ENCODE peak calls at places on chromosome 17, in nine cellular contexts. V is tibial nerve, I is A549, A is HepG2, O is stomach, N is ovary, J is transverse colon, C is H1, Z is suprapubic skin. X is an unnamed sample.

GRCh38 chr17:75856062-75856681 is 1.0 kb upstream of the WBP2 start:
- DNase-seq in V (peak), I (peak), A (peak), O (peak), N (no peak), J (peak), C (no peak), Z (no peak), X (no peak)

GRCh38 chr17:20992416-20992815 is 50.4 kb downstream of the USP22 start:
- DNase-seq in V (no peak), I (no peak), A (no peak), O (no peak), N (no peak), J (no peak), C (no peak), Z (peak), X (peak)

GRCh38 chr17:44628234-44629188 is 27.8 kb upstream of the MEIOC start:
- DNase-seq in V (peak), I (no peak), A (peak), O (no peak), N (no peak), J (no peak), C (peak), Z (no peak), X (no peak)

GRCh38 chr17:38658741-38659345 is 15.9 kb downstream of the EPOP start:
- DNase-seq in V (no peak), I (no peak), A (no peak), O (no peak), N (no peak), J (no peak), C (no peak), Z (no peak), X (no peak)

GRCh38 chr17:79861371-79862216 is 22.4 kb upstream of the CBX4 start:
- DNase-seq in V (no peak), I (no peak), A (no peak), O (no peak), N (no peak), J (peak), C (no peak), Z (no peak), X (no peak)

GRCh38 chr17:77287432-77288068 is 146.8 kb downstream of the SEC14L1 start:
- DNase-seq in V (no peak), I (peak), A (peak), O (peak), N (no peak), J (peak), C (no peak), Z (no peak), X (peak)

GRCh38 chr17:81309140-81309858 is 14.2 kb upstream of the SLC38A10 start:
- DNase-seq in V (peak), I (peak), A (peak), O (peak), N (no peak), J (peak), C (peak), Z (peak), X (peak)

GRCh38 chr17:32684087-32684828 is 192.7 kb downstream of the MYO1D start:
- DNase-seq in V (no peak), I (no peak), A (no peak), O (no peak), N (no peak), J (no peak), C (no peak), Z (no peak), X (no peak)

GRCh38 chr17:13885550-13885949 is 183.8 kb upstream of the COX10 start:
- DNase-seq in V (no peak), I (no peak), A (no peak), O (no peak), N (no peak), J (no peak), C (no peak), Z (no peak), X (no peak)

GRCh38 chr17:71412803-71413202 is 708.0 kb upstream of the SOX9 start:
- DNase-seq in V (no peak), I (peak), A (no peak), O (no peak), N (no peak), J (no peak), C (no peak), Z (no peak), X (no peak)

GRCh38 chr17:48215583-48216139 is 108.1 kb downstream of the SNX11 start:
- DNase-seq in V (no peak), I (peak), A (peak), O (no peak), N (no peak), J (peak), C (peak), Z (no peak), X (no peak)

GRCh38 chr17:68431661-68432071 is 25.6 kb downstream of the WIPI1 start:
- DNase-seq in V (no peak), I (peak), A (peak), O (no peak), N (no peak), J (no peak), C (peak), Z (peak), X (no peak)

GRCh38 chr17:37650419-37651003 is 7.3 kb upstream of the DDX52 start:
- DNase-seq in V (no peak), I (peak), A (peak), O (no peak), N (no peak), J (peak), C (no peak), Z (no peak), X (no peak)

GRCh38 chr17:19762515-19762961 is 14.4 kb upstream of the ALDH3A1 start:
- DNase-seq in V (peak), I (peak), A (peak), O (peak), N (peak), J (peak), C (peak), Z (peak), X (peak)

GRCh38 chr17:17836818-17837379 is at the start of gene SREBF1:
- DNase-seq in V (no peak), I (peak), A (peak), O (peak), N (peak), J (peak), C (peak), Z (peak), X (peak)

GRCh38 chr17:17779015-17779611 is 57.7 kb downstream of the SREBF1 start:
- DNase-seq in V (no peak), I (no peak), A (peak), O (no peak), N (peak), J (no peak), C (no peak), Z (no peak), X (no peak)

GRCh38 chr17:7173687-7174602 is 5.2 kb downstream of the ASGR1 start:
- DNase-seq in V (peak), I (no peak), A (no peak), O (peak), N (peak), J (peak), C (peak), Z (no peak), X (peak)

GRCh38 chr17:31588034-31588433 is 196.6 kb downstream of the RAB11FIP4 start:
- DNase-seq in V (no peak), I (no peak), A (no peak), O (no peak), N (no peak), J (no peak), C (no peak), Z (no peak), X (peak)

GRCh38 chr17:47901423-47901822 is 5.4 kb downstream of the SP2 start:
- DNase-seq in V (no peak), I (no peak), A (no peak), O (no peak), N (no peak), J (no peak), C (no peak), Z (no peak), X (no peak)

GRCh38 chr17:9811537-9811936 is 10.3 kb downstream of the GSG1L2 start:
- DNase-seq in V (no peak), I (no peak), A (no peak), O (no peak), N (no peak), J (no peak), C (no peak), Z (no peak), X (no peak)

GRCh38 chr17:65278050-65278819 is 141.1 kb downstream of the RGS9 start:
- DNase-seq in V (no peak), I (peak), A (peak), O (peak), N (peak), J (peak), C (peak), Z (no peak), X (no peak)

GRCh38 chr17:19756551-19756950 is 8.5 kb upstream of the ALDH3A1 start:
- DNase-seq in V (no peak), I (no peak), A (no peak), O (no peak), N (no peak), J (no peak), C (no peak), Z (no peak), X (no peak)

GRCh38 chr17:68519911-68520310 is 7.7 kb downstream of the PRKAR1A start:
- DNase-seq in V (no peak), I (no peak), A (no peak), O (no peak), N (no peak), J (no peak), C (no peak), Z (no peak), X (no peak)

GRCh38 chr17:61416540-61417363 is 17.1 kb downstream of the TBX2 start:
- DNase-seq in V (peak), I (peak), A (peak), O (peak), N (peak), J (peak), C (peak), Z (peak), X (peak)

GRCh38 chr17:71409712-71410111 is 711.1 kb upstream of the SOX9 start:
- DNase-seq in V (no peak), I (peak), A (no peak), O (no peak), N (no peak), J (no peak), C (no peak), Z (no peak), X (no peak)

GRCh38 chr17:30336369-30337171 is 2.7 kb upstream of the TMIGD1 start:
- DNase-seq in V (no peak), I (peak), A (peak), O (peak), N (no peak), J (peak), C (peak), Z (no peak), X (no peak)

GRCh38 chr17:60493847-60494321 is 32.2 kb downstream of the APPBP2 start:
- DNase-seq in V (no peak), I (no peak), A (no peak), O (no peak), N (no peak), J (no peak), C (no peak), Z (no peak), X (no peak)

GRCh38 chr17:45430006-45430737 is 2.5 kb downstream of the ARHGAP27 start:
- DNase-seq in V (no peak), I (no peak), A (no peak), O (no peak), N (no peak), J (no peak), C (no peak), Z (no peak), X (no peak)

GRCh38 chr17:731943-732787 is at the start of gene TLCD3A:
- DNase-seq in V (peak), I (peak), A (no peak), O (peak), N (peak), J (peak), C (peak), Z (no peak), X (peak)

GRCh38 chr17:733743-734142 is 1.3 kb downstream of the TLCD3A start:
- DNase-seq in V (no peak), I (no peak), A (no peak), O (no peak), N (no peak), J (no peak), C (no peak), Z (no peak), X (no peak)

GRCh38 chr17:728911-729310 is 3.5 kb upstream of the TLCD3A start:
- DNase-seq in V (no peak), I (no peak), A (no peak), O (peak), N (no peak), J (no peak), C (no peak), Z (no peak), X (no peak)

GRCh38 chr17:737561-738113 is 5.2 kb downstream of the TLCD3A start:
- DNase-seq in V (no peak), I (no peak), A (no peak), O (no peak), N (no peak), J (no peak), C (no peak), Z (no peak), X (no peak)

GRCh38 chr17:732788-733720 is 658 bp downstream of the TLCD3A start:
- DNase-seq in V (no peak), I (peak), A (no peak), O (peak), N (peak), J (peak), C (peak), Z (no peak), X (peak)
- TF ChIP-seq EP300 in V (no peak), I (no peak), A (no peak), O (no peak), N (no peak), J (no peak), C (no peak), Z (no peak), X (no peak)

DNA sequence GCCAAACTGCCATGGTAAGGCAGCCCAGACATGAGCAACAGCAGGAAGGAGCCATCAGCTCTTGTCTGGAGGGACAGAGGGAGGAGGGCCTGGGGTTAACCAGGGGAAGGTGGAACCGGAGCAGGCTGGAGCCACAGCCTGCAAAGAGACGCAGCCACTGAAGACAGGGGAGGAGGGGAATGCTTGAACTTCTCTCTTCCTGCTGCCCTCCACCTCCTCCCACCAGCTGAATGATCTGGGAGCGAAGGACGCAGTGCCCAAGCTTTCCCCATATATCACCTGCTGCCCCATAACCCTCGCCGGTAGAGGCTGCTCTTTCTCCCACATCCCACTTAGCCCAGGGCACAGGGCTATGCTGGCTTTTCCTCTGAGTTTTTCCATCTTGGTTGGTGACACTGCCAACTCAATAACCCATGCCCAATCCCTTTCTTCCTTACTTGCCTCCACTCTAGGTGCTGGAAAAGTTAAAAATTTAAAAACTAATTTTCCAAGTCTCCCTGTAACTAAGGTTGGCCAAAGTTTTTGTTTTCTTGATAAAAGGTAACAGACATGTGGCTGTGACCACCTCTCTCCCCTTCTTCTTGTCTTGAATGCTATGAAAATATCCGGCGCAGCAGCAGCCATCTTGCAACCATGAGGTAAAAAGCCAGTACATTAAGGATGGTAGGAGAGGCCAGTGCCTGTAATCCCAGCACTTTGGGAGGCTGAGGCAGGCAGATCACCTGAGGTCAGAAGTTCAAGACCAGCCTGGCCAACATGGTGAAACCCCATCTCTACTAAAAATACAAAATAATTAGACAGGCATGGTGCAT is 21.8 kb upstream of the CACNG4 start:
- DNase-seq in V (no peak), I (no peak), A (no peak), O (no peak), N (no peak), J (no peak), C (no peak), Z (no peak), X (peak)
- TF ChIP-seq CTCF in V (no peak), I (no peak), A (peak), O (no peak), N (no peak), J (no peak), C (no peak), Z (no peak), X (no peak)

GRCh38 chr17:63718981-63719380 is 19.1 kb upstream of the LIMD2 start:
- DNase-seq in V (no peak), I (no peak), A (no peak), O (no peak), N (no peak), J (no peak), C (no peak), Z (no peak), X (no peak)
- H3K27ac ChIP-seq in V (no peak), I (no peak), A (no peak), O (no peak), N (no peak), J (no peak), C (no peak), Z (no peak), X (no peak)

GRCh38 chr17:33973491-33973890 is 281.6 kb upstream of the CCL2 start:
- DNase-seq in V (no peak), I (no peak), A (no peak), O (peak), N (no peak), J (no peak), C (no peak), Z (no peak), X (no peak)

GRCh38 chr17:33974276-33974675 is 280.8 kb upstream of the CCL2 start:
- DNase-seq in V (no peak), I (no peak), A (no peak), O (no peak), N (no peak), J (no peak), C (no peak), Z (no peak), X (no peak)

GRCh38 chr17:33978889-33979288 is 276.2 kb upstream of the CCL2 start:
- DNase-seq in V (no peak), I (no peak), A (no peak), O (no peak), N (no peak), J (no peak), C (no peak), Z (no peak), X (no peak)

GRCh38 chr17:33977729-33978514 is 277.2 kb upstream of the CCL2 start:
- DNase-seq in V (no peak), I (no peak), A (no peak), O (no peak), N (no peak), J (no peak), C (no peak), Z (no peak), X (no peak)

GRCh38 chr17:33976816-33977215 is 278.3 kb upstream of the CCL2 start:
- DNase-seq in V (no peak), I (no peak), A (no peak), O (no peak), N (no peak), J (no peak), C (peak), Z (no peak), X (no peak)
- TF ChIP-seq EP300 in V (no peak), I (no peak), A (no peak), O (no peak), N (no peak), J (no peak), C (no peak), Z (no peak), X (no peak)

GRCh38 chr17:2867441-2868424 is 71.5 kb downstream of the RAP1GAP2 start:
- DNase-seq in V (no peak), I (peak), A (peak), O (no peak), N (no peak), J (no peak), C (peak), Z (no peak), X (no peak)
- TF ChIP-seq CTCF in V (no peak), I (no peak), A (no peak), O (no peak), N (no peak), J (no peak), C (peak), Z (no peak), X (no peak)

DNA sequence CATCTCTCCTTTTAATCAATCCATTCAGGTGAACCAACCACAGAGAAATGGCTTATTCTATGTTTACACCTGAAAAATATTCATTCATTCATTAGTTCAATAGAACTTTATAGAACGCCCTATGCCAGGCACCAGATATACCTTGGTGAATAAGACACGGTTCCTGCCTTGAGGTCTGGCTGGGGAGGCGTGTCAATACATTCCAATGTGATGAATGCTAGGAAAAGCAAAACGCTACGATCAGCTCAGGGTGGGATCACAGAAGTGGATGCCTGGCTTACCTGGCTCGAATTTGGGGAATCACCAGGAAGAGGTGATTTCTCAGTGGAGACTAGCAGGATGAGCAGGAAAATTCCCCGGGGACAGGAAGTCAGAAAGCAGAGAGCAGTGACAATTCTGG is 17.5 kb upstream of the WFIKKN2 start:
- DNase-seq in V (no peak), I (no peak), A (no peak), O (no peak), N (no peak), J (no peak), C (no peak), Z (no peak), X (no peak)
- H3K27ac ChIP-seq in V (no peak), I (no peak), A (no peak), O (no peak), N (no peak), J (no peak), C (no peak), Z (peak), X (no peak)

GRCh38 chr17:69999253-69999652 is 75.8 kb upstream of the KCNJ16 start:
- DNase-seq in V (no peak), I (no peak), A (no peak), O (no peak), N (no peak), J (no peak), C (no peak), Z (no peak), X (no peak)

GRCh38 chr17:69997332-69997731 is 77.7 kb upstream of the KCNJ16 start:
- DNase-seq in V (no peak), I (peak), A (no peak), O (no peak), N (no peak), J (no peak), C (no peak), Z (no peak), X (no peak)
- TF ChIP-seq EP300 in V (no peak), I (no peak), A (no peak), O (no peak), N (no peak), J (no peak), C (no peak), Z (no peak), X (no peak)

GRCh38 chr17:34841467-34841866 is 119.8 kb downstream of the CCT6B start:
- DNase-seq in V (no peak), I (no peak), A (no peak), O (no peak), N (no peak), J (no peak), C (no peak), Z (no peak), X (no peak)
- TF ChIP-seq CTCF in V (no peak), I (no peak), A (no peak), O (no peak), N (no peak), J (no peak), C (peak), Z (no peak), X (no peak)

GRCh38 chr17:74433421-74434121 is 1.7 kb downstream of the GPRC5C start:
- DNase-seq in V (no peak), I (no peak), A (peak), O (peak), N (peak), J (no peak), C (no peak), Z (no peak), X (no peak)
- H3K27ac ChIP-seq in V (no peak), I (no peak), A (peak), O (peak), N (peak), J (peak), C (no peak), Z (peak), X (peak)

GRCh38 chr17:62702746-62703268 is 75.3 kb downstream of the MRC2 start:
- DNase-seq in V (no peak), I (no peak), A (no peak), O (no peak), N (no peak), J (no peak), C (no peak), Z (no peak), X (peak)
- TF ChIP-seq EP300 in V (no peak), I (no peak), A (no peak), O (no peak), N (no peak), J (no peak), C (no peak), Z (no peak), X (no peak)

X was measured in sigmoid colon.